ENCODE peak calls at places on chromosomes 13 and 19, in seven cellular contexts. J, P, M, T, E, K and I are unnamed samples.

GRCh38 chr19:29445246-29445645 is 80.5 kb upstream of the VSTM2B start:
- DNase-seq in P (no peak), K (peak), J (no peak), T (no peak), E (no peak), M (no peak), I (no peak)

GRCh38 chr13:105774739-105775460 is 760.6 kb downstream of the EFNB2 start:
- DNase-seq in T (no peak), J (no peak), M (no peak), P (no peak), K (no peak), E (no peak), I (no peak)

GRCh38 chr13:35983206-35983605 is 148.0 kb downstream of the DCLK1 start:
- DNase-seq in K (no peak), E (no peak), J (no peak), T (no peak), M (no peak), P (no peak), I (no peak)

GRCh38 chr19:47713046-47714021 is at the start of gene EHD2:
- DNase-seq in M (no peak), P (peak), T (peak), E (peak), K (no peak), J (peak), I (no peak)

GRCh38 chr19:30580673-30581072 is 208.5 kb downstream of the ZNF536 start:
- DNase-seq in M (no peak), P (no peak), E (no peak), K (no peak), T (no peak), J (no peak), I (no peak)

GRCh38 chr13:99307247-99307646 is at the start of gene GPR183:
- DNase-seq in K (no peak), P (no peak), J (peak), T (no peak), M (no peak), E (peak), I (no peak)

GRCh38 chr13:111633401-111633800 is 313.0 kb downstream of the TEX29 start:
- DNase-seq in M (no peak), J (no peak), P (no peak), T (no peak), K (no peak), E (no peak), I (no peak)

GRCh38 chr13:110491869-110492268 is 69.7 kb downstream of the RAB20 start:
- DNase-seq in E (no peak), M (no peak), J (no peak), P (no peak), T (no peak), K (no peak), I (no peak)

GRCh38 chr19:42114412-42114811 is 17.8 kb downstream of the POU2F2 start:
- DNase-seq in P (no peak), T (no peak), M (no peak), K (no peak), J (peak), E (peak), I (no peak)

GRCh38 chr19:38062959-38063786 is 156.2 kb downstream of the SIPA1L3 start:
- DNase-seq in M (no peak), E (no peak), J (no peak), K (no peak), T (no peak), P (peak), I (peak)

GRCh38 chr13:74850893-74851292 is 631.1 kb downstream of the TBC1D4 start:
- DNase-seq in T (no peak), P (no peak), E (no peak), K (no peak), J (no peak), M (no peak), I (no peak)

GRCh38 chr13:113043931-113044330 is 61.7 kb upstream of the F7 start:
- DNase-seq in J (no peak), P (no peak), M (no peak), E (no peak), T (no peak), K (no peak), I (no peak)

GRCh38 chr19:46471116-46471733 is at the start of gene PNMA8A:
- DNase-seq in T (no peak), E (peak), M (peak), K (peak), P (peak), J (no peak), I (peak)

GRCh38 chr19:40744554-40745401 is 5.5 kb downstream of the ACTMAP start:
- DNase-seq in K (no peak), M (no peak), T (no peak), E (no peak), J (peak), P (no peak), I (no peak)

GRCh38 chr19:52665047-52665446 is 26.9 kb upstream of the ZNF83 start:
- DNase-seq in J (no peak), P (no peak), E (no peak), T (no peak), K (no peak), M (no peak), I (no peak)

GRCh38 chr13:36848228-36848982 is 29.4 kb downstream of the RFXAP start:
- DNase-seq in T (no peak), E (no peak), J (peak), P (no peak), K (no peak), M (no peak), I (no peak)

GRCh38 chr19:4089400-4089908 is 22.8 kb upstream of the ZBTB7A start:
- DNase-seq in E (no peak), M (no peak), T (peak), K (no peak), P (no peak), J (no peak), I (no peak)

GRCh38 chr13:65744761-65745160 is 1485.4 kb downstream of the PCDH9 start:
- DNase-seq in J (no peak), P (no peak), M (no peak), T (no peak), K (no peak), E (peak), I (no peak)

GRCh38 chr13:26508885-26509284 is 48.6 kb upstream of the WASF3 start:
- DNase-seq in K (no peak), P (peak), T (peak), J (no peak), M (no peak), E (peak), I (no peak)

GRCh38 chr13:32428581-32429072 is 697 bp upstream of the N4BP2L1 start:
- DNase-seq in T (no peak), K (no peak), M (no peak), J (peak), P (no peak), E (no peak), I (peak)

GRCh38 chr13:79385694-79386093 is 20.4 kb downstream of the RBM26 start:
- DNase-seq in P (no peak), T (no peak), K (no peak), J (peak), E (peak), M (no peak), I (no peak)

GRCh38 chr19:743168-743687 is 7.7 kb upstream of the MISP start:
- DNase-seq in K (peak), E (no peak), M (no peak), P (no peak), T (no peak), J (no peak), I (no peak)

GRCh38 chr13:92896842-92897241 is 329.8 kb upstream of the GPC6 start:
- DNase-seq in P (no peak), K (no peak), J (peak), E (no peak), T (no peak), M (no peak), I (no peak)

GRCh38 chr13:42041017-42041683 is 7.3 kb upstream of the DGKH start:
- DNase-seq in M (no peak), K (peak), P (no peak), J (peak), E (peak), T (peak), I (no peak)

GRCh38 chr19:49151339-49152217 is 3.6 kb downstream of the HRC start:
- DNase-seq in K (peak), E (peak), P (peak), T (peak), J (peak), M (no peak), I (no peak)

GRCh38 chr19:8938576-8938975 is 71.6 kb downstream of the MUC16 start:
- DNase-seq in E (no peak), M (no peak), K (no peak), P (no peak), J (no peak), T (no peak), I (no peak)